ENCODE peak calls at places on chromosomes 3 and 15, in five cellular contexts. Z is A549, M is GM12878, E is K562, J is HepG2. W is an unnamed sample.

GRCh38 chr3:136022518-136023263 is 57.2 kb downstream of the PPP2R3A start:
- DNase-seq in Z (no peak), M (no peak), E (no peak), J (no peak), W (no peak)

GRCh38 chr15:76187151-76187550 is 124.1 kb downstream of the ETFA start:
- DNase-seq in Z (no peak), M (no peak), E (no peak), J (no peak), W (no peak)

GRCh38 chr3:119184808-119185690 is 11.7 kb downstream of the UPK1B start:
- DNase-seq in Z (peak; percentile 96), M (no peak), E (no peak), J (peak; percentile 12), W (no peak)

GRCh38 chr3:12658593-12659058 is 5.3 kb downstream of the RAF1 start:
- DNase-seq in Z (no peak), M (no peak), E (no peak), J (no peak), W (no peak)

GRCh38 chr3:147419731-147420360 is 10.7 kb downstream of the ZIC1 start:
- DNase-seq in Z (no peak), M (no peak), E (no peak), J (no peak), W (no peak)

GRCh38 chr15:58921267-58921666 is 12.2 kb downstream of the SLTM start:
- DNase-seq in Z (no peak), M (no peak), E (no peak), J (no peak), W (no peak)

GRCh38 chr15:64911317-64912186 is at the start of gene ANKDD1A:
- DNase-seq in Z (peak; percentile 70), M (no peak), E (no peak), J (no peak), W (peak; percentile 78)

GRCh38 chr3:58198362-58198761 is 12.4 kb downstream of the DNASE1L3 start:
- DNase-seq in Z (no peak), M (no peak), E (no peak), J (no peak), W (no peak)

GRCh38 chr3:88219138-88219792 is 69.5 kb downstream of the C3orf38 start:
- DNase-seq in Z (peak; percentile 52), M (no peak), E (peak; percentile 45), J (peak; percentile 69), W (peak; percentile 60)

GRCh38 chr3:147417896-147418295 is 8.7 kb downstream of the ZIC1 start:
- DNase-seq in Z (no peak), M (no peak), E (no peak), J (no peak), W (no peak)

GRCh38 chr15:77864211-77865105 is 213.1 kb downstream of the TBC1D2B start:
- DNase-seq in Z (no peak), M (no peak), E (no peak), J (no peak), W (no peak)

GRCh38 chr15:33071451-33071850 is 123.1 kb downstream of the FMN1 start:
- DNase-seq in Z (no peak), M (no peak), E (no peak), J (no peak), W (no peak)

GRCh38 chr3:172848910-172849309 is 98.4 kb downstream of the ECT2 start:
- DNase-seq in Z (no peak), M (no peak), E (no peak), J (no peak), W (no peak)

GRCh38 chr3:174618368-174618767 is 240.8 kb upstream of the NAALADL2 start:
- DNase-seq in Z (no peak), M (no peak), E (no peak), J (no peak), W (no peak)

GRCh38 chr3:86993704-86994103 is 2.8 kb upstream of the VGLL3 start:
- DNase-seq in Z (peak; percentile 83), M (no peak), E (no peak), J (no peak), W (no peak)

GRCh38 chr15:25795061-25795460 is 68.1 kb downstream of the ATP10A start:
- DNase-seq in Z (no peak), M (no peak), E (peak; percentile 11), J (no peak), W (no peak)

GRCh38 chr3:9932843-9933560 is 632 bp upstream of the CRELD1 start:
- DNase-seq in Z (peak; percentile 76), M (peak; percentile 40), E (peak; percentile 91), J (peak; percentile 70), W (peak; percentile 88)

GRCh38 chr3:152657002-152657400 is 177.9 kb upstream of the P2RY1 start:
- DNase-seq in Z (no peak), M (no peak), E (no peak), J (no peak), W (no peak)

GRCh38 chr15:69474291-69474690 is 21.7 kb downstream of the RPLP1 start:
- DNase-seq in Z (no peak), M (no peak), E (no peak), J (no peak), W (no peak)

GRCh38 chr3:10513306-10513705 is 7.9 kb upstream of the ATP2B2 start:
- DNase-seq in Z (no peak), M (no peak), E (no peak), J (no peak), W (no peak)

GRCh38 chr3:33438871-33439270 is 1.3 kb downstream of the UBP1 start:
- DNase-seq in Z (no peak), M (no peak), E (peak; percentile 18), J (no peak), W (no peak)

GRCh38 chr3:101549473-101549872 is 12.2 kb upstream of the TRMT10C start:
- DNase-seq in Z (no peak), M (no peak), E (no peak), J (peak; percentile 29), W (no peak)

GRCh38 chr15:88776646-88777045 is 26.6 kb upstream of the ACAN start:
- DNase-seq in Z (no peak), M (no peak), E (no peak), J (no peak), W (no peak)

GRCh38 chr3:196518999-196519737 is 4.0 kb upstream of the SMCO1 start:
- DNase-seq in Z (peak; percentile 80), M (no peak), E (peak; percentile 95), J (peak; percentile 82), W (peak; percentile 80)

GRCh38 chr3:9209777-9210176 is 39.7 kb downstream of the SRGAP3 start:
- DNase-seq in Z (no peak), M (no peak), E (no peak), J (no peak), W (no peak)

GRCh38 chr15:19987389-19988048 is 554.1 kb downstream of the GOLGA6L6 start:
- DNase-seq in Z (no peak), M (no peak), E (peak; percentile 46), J (peak; percentile 15), W (no peak)

GRCh38 chr3:24120434-24120833 is 175.3 kb downstream of the NR1D2 start:
- DNase-seq in Z (no peak), M (no peak), E (no peak), J (no peak), W (no peak)

GRCh38 chr3:124174463-124174862 is 182.5 kb upstream of the ROPN1 start:
- DNase-seq in Z (no peak), M (no peak), E (peak; percentile 1), J (no peak), W (no peak)

GRCh38 chr15:70328137-70329115 is 230.7 kb upstream of the TLE3 start:
- DNase-seq in Z (no peak), M (no peak), E (no peak), J (no peak), W (no peak)

GRCh38 chr15:49421991-49422390 is 1.1 kb upstream of the FGF7 start:
- DNase-seq in Z (peak; percentile 40), M (peak; percentile 12), E (peak; percentile 63), J (peak; percentile 53), W (peak; percentile 52)

GRCh38 chr15:82135645-82136044 is 89.8 kb upstream of the MEX3B start:
- DNase-seq in Z (no peak), M (no peak), E (no peak), J (no peak), W (no peak)

GRCh38 chr3:43223670-43224364 is 62.5 kb upstream of the SNRK start:
- DNase-seq in Z (no peak), M (no peak), E (no peak), J (no peak), W (no peak)
- TF ChIP-seq CTCF in Z (no peak), M (no peak), E (peak; percentile 68), J (no peak), W (no peak)

DNA sequence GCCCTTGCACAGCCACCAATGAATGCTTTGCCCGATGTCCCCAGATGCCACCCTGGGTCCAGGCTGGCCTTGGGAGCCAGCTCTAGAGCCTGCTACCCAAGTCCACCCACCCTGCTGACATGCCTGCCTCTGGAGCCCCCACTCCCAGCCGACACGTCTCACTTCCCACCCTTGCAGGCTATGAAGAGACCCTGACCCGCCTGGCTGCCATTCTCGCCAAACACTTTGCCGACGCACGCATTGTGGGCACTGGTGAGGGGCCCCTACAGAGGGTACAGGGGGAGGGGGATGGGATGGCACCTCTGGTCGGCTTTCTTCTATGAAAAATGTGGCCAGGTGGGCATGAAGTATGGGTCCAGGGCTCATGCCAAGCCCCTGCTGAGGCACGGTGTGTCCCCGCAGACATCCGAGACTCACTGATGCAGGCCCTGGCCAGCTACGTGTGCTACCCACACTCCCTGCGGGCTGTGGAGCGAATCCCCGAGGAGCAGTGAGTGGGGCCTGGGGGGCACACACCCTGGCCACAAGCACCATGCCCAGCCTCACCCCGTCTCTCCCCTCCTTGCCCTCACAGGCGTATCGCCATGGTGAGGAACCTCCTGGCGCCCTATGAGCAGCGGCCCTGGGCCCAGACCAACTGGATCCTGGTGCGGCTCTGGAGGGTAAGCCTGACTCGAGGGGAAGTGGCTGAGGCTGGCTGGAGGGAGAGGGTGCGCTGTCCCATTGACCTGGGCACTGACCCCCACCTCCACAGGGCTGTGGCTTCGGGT is 6.0 kb downstream of the AMIGO3 start:
- DNase-seq in Z (no peak), M (no peak), E (no peak), J (no peak), W (no peak)
- TF ChIP-seq ESRRA in Z (no peak), M (no peak), E (no peak), J (no peak), W (no peak)

GRCh38 chr3:30779686-30780287 is 114.7 kb downstream of the GADL1 start:
- DNase-seq in Z (peak; percentile 38), M (no peak), E (peak; percentile 28), J (peak; percentile 46), W (peak; percentile 40)
- TF ChIP-seq CTCF in Z (peak; percentile 47), M (peak; percentile 53), E (peak; percentile 38), J (peak; percentile 78), W (peak; percentile 26)

GRCh38 chr3:55143928-55144671 is 216.2 kb upstream of the LRTM1 start:
- DNase-seq in Z (no peak), M (no peak), E (no peak), J (no peak), W (no peak)
- TF ChIP-seq ESRRA in Z (no peak), M (no peak), E (no peak), J (no peak), W (no peak)

GRCh38 chr3:48650723-48651122 is 12.0 kb downstream of the CELSR3 start:
- DNase-seq in Z (no peak), M (no peak), E (no peak), J (no peak), W (no peak)
- TF ChIP-seq CTCF in Z (no peak), M (no peak), E (no peak), J (no peak), W (no peak)